ENCODE peak calls at places on chromosomes 11 and 22, in eight cellular contexts. J, N, W, M, U, E, T and C are unnamed samples.

GRCh38 chr11:17745032-17745772 is 10.6 kb downstream of the KCNC1 start:
- DNase-seq in J (no peak), E (no peak), W (no peak), T (no peak), N (no peak), U (no peak), M (no peak), C (no peak)

GRCh38 chr11:28619870-28620540 is 511.8 kb downstream of the METTL15 start:
- DNase-seq in J (no peak), U (no peak), E (no peak), M (no peak), T (no peak), N (no peak), W (no peak), C (peak; percentile 11)

GRCh38 chr22:49616356-49617231 is 211.1 kb downstream of the BRD1 start:
- DNase-seq in N (no peak), T (no peak), M (no peak), E (no peak), U (no peak), W (no peak), J (no peak), C (no peak)

GRCh38 chr11:119518746-119519382 is 95.9 kb upstream of the THY1 start:
- DNase-seq in T (no peak), M (no peak), J (no peak), U (no peak), N (no peak), W (peak; percentile 9), E (peak; percentile 44), C (no peak)

GRCh38 chr11:9747816-9748215 is 83.9 kb downstream of the SWAP70 start:
- DNase-seq in U (no peak), T (no peak), E (no peak), J (no peak), N (peak; percentile 41), W (no peak), M (no peak), C (no peak)

GRCh38 chr11:196786-197731 is 4.2 kb downstream of the SCGB1C1 start:
- DNase-seq in J (no peak), W (no peak), T (no peak), N (peak; percentile 27), E (no peak), U (no peak), M (no peak), C (no peak)

GRCh38 chr22:20758688-20759087 is 15.2 kb upstream of the SERPIND1 start:
- DNase-seq in U (no peak), N (no peak), J (no peak), M (no peak), W (no peak), T (no peak), E (no peak), C (no peak)

GRCh38 chr22:40712311-40712710 is 33.0 kb downstream of the MCHR1 start:
- DNase-seq in N (no peak), J (no peak), E (no peak), T (no peak), M (no peak), W (no peak), U (no peak), C (no peak)

GRCh38 chr11:86108890-86109638 is 40.2 kb upstream of the PICALM start:
- DNase-seq in U (no peak), N (no peak), W (no peak), E (no peak), J (no peak), T (no peak), M (no peak), C (no peak)

GRCh38 chr11:63614136-63614664 is at the start of gene PLAAT3:
- DNase-seq in J (no peak), U (peak; percentile 52), N (peak; percentile 82), E (peak; percentile 83), M (no peak), W (no peak), T (no peak), C (peak; percentile 88)

GRCh38 chr11:63813563-63814382 is 517 bp downstream of the SPINDOC start:
- DNase-seq in U (peak; percentile 46), J (no peak), W (no peak), M (no peak), E (peak; percentile 49), T (no peak), N (peak; percentile 37), C (peak; percentile 44)

GRCh38 chr22:38873469-38874411 is 1.7 kb upstream of the CBX6 start:
- DNase-seq in N (no peak), T (peak; percentile 76), M (peak; percentile 25), E (no peak), U (no peak), W (no peak), J (no peak), C (no peak)

GRCh38 chr11:131894615-131895544 is 524.5 kb downstream of the NTM start:
- DNase-seq in U (no peak), W (no peak), M (no peak), E (no peak), J (no peak), T (no peak), N (no peak), C (no peak)

GRCh38 chr11:11620966-11621880 is 582 bp downstream of the GALNT18 start:
- DNase-seq in E (peak; percentile 35), N (peak; percentile 39), J (no peak), T (no peak), M (no peak), U (no peak), W (no peak), C (peak; percentile 35)

GRCh38 chr11:44681698-44682097 is 45.1 kb upstream of the TSPAN18 start:
- DNase-seq in T (no peak), N (no peak), W (no peak), U (no peak), E (peak; percentile 27), J (no peak), M (no peak), C (peak; percentile 21)